ENCODE peak calls at places on chromosomes 3 and 15, in five cellular contexts. One of them, this sample, is unnamed.

GRCh38 chr15:50106438-50106837 is 12.6 kb downstream of the ATP8B4 start:
- DNase-seq in GM04504: no peak
- DNase-seq in AG04450: no peak
- DNase-seq in iris pigment epithelial cell: no peak
- DNase-seq in GM23338: no peak
- DNase-seq in this sample: no peak

GRCh38 chr3:149535395-149535685 is 60.8 kb downstream of the TM4SF4 start:
- DNase-seq in AG04450: no peak
- DNase-seq in iris pigment epithelial cell: no peak
- DNase-seq in GM04504: no peak
- DNase-seq in GM23338: no peak
- DNase-seq in this sample: no peak

GRCh38 chr3:118842147-118842863 is 192.3 kb downstream of the IGSF11 start:
- DNase-seq in AG04450: no peak
- DNase-seq in GM04504: no peak
- DNase-seq in iris pigment epithelial cell: peak; percentile 14
- DNase-seq in GM23338: peak; percentile 54
- DNase-seq in this sample: no peak

GRCh38 chr3:118199044-118199443 is 835.6 kb downstream of the IGSF11 start:
- DNase-seq in AG04450: no peak
- DNase-seq in GM23338: no peak
- DNase-seq in GM04504: no peak
- DNase-seq in iris pigment epithelial cell: no peak
- DNase-seq in this sample: no peak

GRCh38 chr3:70156808-70157207 is 155.6 kb downstream of the MDFIC2 start:
- DNase-seq in GM23338: no peak
- DNase-seq in AG04450: no peak
- DNase-seq in GM04504: no peak
- DNase-seq in iris pigment epithelial cell: no peak
- DNase-seq in this sample: no peak

GRCh38 chr3:178618197-178618596 is 82.0 kb downstream of the KCNMB2 start:
- DNase-seq in iris pigment epithelial cell: peak; percentile 66
- DNase-seq in GM04504: peak; percentile 9
- DNase-seq in AG04450: no peak
- DNase-seq in GM23338: no peak
- DNase-seq in this sample: no peak

GRCh38 chr15:92683511-92683834 is 27.9 kb upstream of the FAM174B start:
- DNase-seq in GM23338: peak; percentile 91
- DNase-seq in AG04450: no peak
- DNase-seq in GM04504: no peak
- DNase-seq in iris pigment epithelial cell: no peak
- DNase-seq in this sample: no peak

GRCh38 chr3:17775073-17775472 is 32.6 kb upstream of the TBC1D5 start:
- DNase-seq in iris pigment epithelial cell: no peak
- DNase-seq in GM23338: no peak
- DNase-seq in AG04450: no peak
- DNase-seq in GM04504: no peak
- DNase-seq in this sample: no peak

GRCh38 chr15:92906563-92907081 is 6.5 kb downstream of the CHD2 start:
- DNase-seq in iris pigment epithelial cell: peak; percentile 67
- DNase-seq in AG04450: no peak
- DNase-seq in GM23338: no peak
- DNase-seq in GM04504: no peak
- DNase-seq in this sample: peak; percentile 30

GRCh38 chr15:52331490-52332240 is 36.1 kb upstream of the MYO5C start:
- DNase-seq in GM04504: no peak
- DNase-seq in GM23338: peak; percentile 33
- DNase-seq in iris pigment epithelial cell: peak; percentile 63
- DNase-seq in AG04450: no peak
- DNase-seq in this sample: peak; percentile 92

GRCh38 chr15:42137461-42138261 is 18.8 kb downstream of the PLA2G4F start:
- DNase-seq in GM04504: peak; percentile 24
- DNase-seq in AG04450: no peak
- DNase-seq in iris pigment epithelial cell: peak; percentile 51
- DNase-seq in GM23338: peak; percentile 88
- DNase-seq in this sample: no peak

GRCh38 chr3:95333826-95334225 is 1271.0 kb downstream of the NSUN3 start:
- DNase-seq in AG04450: no peak
- DNase-seq in iris pigment epithelial cell: no peak
- DNase-seq in GM04504: no peak
- DNase-seq in GM23338: no peak
- DNase-seq in this sample: no peak

GRCh38 chr3:125051715-125052581 is 3.8 kb downstream of the HEG1 start:
- DNase-seq in GM23338: peak; percentile 68
- DNase-seq in GM04504: peak; percentile 84
- DNase-seq in iris pigment epithelial cell: peak; percentile 77
- DNase-seq in AG04450: no peak
- DNase-seq in this sample: peak; percentile 69

GRCh38 chr15:101009176-101009575 is 90.0 kb downstream of the LRRK1 start:
- DNase-seq in iris pigment epithelial cell: no peak
- DNase-seq in GM04504: no peak
- DNase-seq in AG04450: no peak
- DNase-seq in GM23338: no peak
- DNase-seq in this sample: no peak

GRCh38 chr3:177758131-177758530 is 560.8 kb upstream of the TBL1XR1 start:
- DNase-seq in GM04504: no peak
- DNase-seq in GM23338: peak; percentile 14
- DNase-seq in AG04450: no peak
- DNase-seq in iris pigment epithelial cell: peak; percentile 43
- DNase-seq in this sample: no peak

GRCh38 chr3:126959921-126960603 is 22.9 kb upstream of the PLXNA1 start:
- DNase-seq in GM23338: peak; percentile 32
- DNase-seq in AG04450: no peak
- DNase-seq in iris pigment epithelial cell: peak; percentile 71
- DNase-seq in GM04504: peak; percentile 40
- DNase-seq in this sample: no peak

GRCh38 chr15:23866832-23867231 is 179.7 kb upstream of the NDN start:
- DNase-seq in GM04504: no peak
- DNase-seq in iris pigment epithelial cell: peak; percentile 22
- DNase-seq in AG04450: no peak
- DNase-seq in GM23338: peak; percentile 47
- DNase-seq in this sample: no peak

GRCh38 chr3:59866076-59866475 is 816.3 kb upstream of the CFAP20DC start:
- DNase-seq in GM23338: no peak
- DNase-seq in AG04450: no peak
- DNase-seq in GM04504: no peak
- DNase-seq in iris pigment epithelial cell: peak; percentile 17
- DNase-seq in this sample: no peak

GRCh38 chr15:55485273-55485672 is 22.8 kb downstream of the DNAAF4 start:
- DNase-seq in GM04504: no peak
- DNase-seq in GM23338: no peak
- DNase-seq in AG04450: no peak
- DNase-seq in iris pigment epithelial cell: no peak
- DNase-seq in this sample: no peak

GRCh38 chr15:100853676-100854440 is 25.8 kb upstream of the ALDH1A3 start:
- DNase-seq in iris pigment epithelial cell: no peak
- DNase-seq in GM04504: no peak
- DNase-seq in GM23338: no peak
- DNase-seq in AG04450: no peak
- DNase-seq in this sample: no peak

GRCh38 chr3:184568591-184568917 is 7.0 kb downstream of the EPHB3 start:
- DNase-seq in GM23338: no peak
- DNase-seq in iris pigment epithelial cell: no peak
- DNase-seq in GM04504: no peak
- DNase-seq in AG04450: no peak
- DNase-seq in this sample: no peak

GRCh38 chr15:42591238-42591936 is 16.0 kb downstream of the STARD9 start:
- DNase-seq in GM04504: peak; percentile 38
- DNase-seq in AG04450: no peak
- DNase-seq in iris pigment epithelial cell: peak; percentile 62
- DNase-seq in GM23338: peak; percentile 53
- DNase-seq in this sample: no peak

GRCh38 chr3:196120291-196120951 is 38.5 kb upstream of the TFRC start:
- DNase-seq in AG04450: no peak
- DNase-seq in GM23338: no peak
- DNase-seq in iris pigment epithelial cell: no peak
- DNase-seq in GM04504: no peak
- DNase-seq in this sample: no peak

GRCh38 chr3:9881440-9881839 is 1.4 kb upstream of the CIDEC start:
- DNase-seq in GM04504: no peak
- DNase-seq in AG04450: no peak
- DNase-seq in GM23338: no peak
- DNase-seq in iris pigment epithelial cell: no peak
- DNase-seq in this sample: no peak